ENCODE peak calls at places on chromosomes 11 and 22, in ten cellular contexts. B, K, V, N, T, R, H, C, Z and O are unnamed samples.

GRCh38 chr22:38170469-38170868 is 11.2 kb downstream of the PLA2G6 start:
- DNase-seq in K (no peak), C (no peak), B (no peak), R (no peak), V (no peak), T (no peak), Z (no peak), H (no peak), N (no peak), O (no peak)

GRCh38 chr11:18282626-18283025 is 16.6 kb downstream of the SAA1 start:
- DNase-seq in K (no peak), N (no peak), R (no peak), B (no peak), C (no peak), T (no peak), H (no peak), Z (no peak), V (no peak), O (no peak)

GRCh38 chr11:134071766-134072403 is 3.0 kb downstream of the JAM3 start:
- DNase-seq in T (no peak), N (no peak), H (no peak), Z (no peak), V (no peak), R (peak), K (peak), C (no peak), B (no peak), O (no peak)

GRCh38 chr11:68780829-68781228 is 29.5 kb upstream of the TESMIN start:
- DNase-seq in B (no peak), C (no peak), K (no peak), V (no peak), H (no peak), T (no peak), Z (no peak), R (no peak), N (no peak), O (no peak)

GRCh38 chr11:116732740-116733385 is 39.9 kb downstream of the BUD13 start:
- DNase-seq in B (peak), N (no peak), H (no peak), V (peak), C (peak), K (peak), T (peak), R (peak), Z (peak), O (peak)

GRCh38 chr11:113796663-113797259 is 17.2 kb downstream of the CLDN25 start:
- DNase-seq in K (peak), N (no peak), Z (no peak), R (peak), B (no peak), C (no peak), V (peak), H (no peak), T (peak), O (peak)

GRCh38 chr11:22555901-22556300 is 69.7 kb downstream of the FANCF start:
- DNase-seq in Z (no peak), N (no peak), K (peak), C (no peak), B (no peak), T (no peak), H (no peak), R (no peak), V (no peak), O (no peak)

GRCh38 chr11:7430496-7430895 is 54.8 kb upstream of the OLFML1 start:
- DNase-seq in N (no peak), V (no peak), T (no peak), R (no peak), K (no peak), C (no peak), Z (no peak), B (no peak), H (no peak), O (no peak)

GRCh38 chr11:68120212-68121066 is 749 bp downstream of the CHKA start:
- DNase-seq in N (no peak), T (peak), Z (no peak), H (no peak), V (no peak), K (peak), R (peak), B (no peak), C (no peak), O (peak)

GRCh38 chr11:128506384-128506783 is 81.0 kb downstream of the ETS1 start:
- DNase-seq in Z (no peak), V (no peak), B (no peak), K (no peak), T (no peak), R (no peak), N (no peak), H (no peak), C (no peak), O (no peak)

GRCh38 chr22:20039683-20040325 is 18.9 kb downstream of the TANGO2 start:
- DNase-seq in K (no peak), Z (no peak), R (no peak), C (no peak), N (no peak), T (no peak), B (no peak), H (no peak), V (no peak), O (no peak)

GRCh38 chr11:118791961-118792578 is 1.1 kb upstream of the DDX6 start:
- DNase-seq in H (no peak), C (no peak), B (no peak), V (peak), R (no peak), N (no peak), K (peak), T (peak), Z (no peak), O (no peak)

GRCh38 chr11:86706341-86707131 is 34.1 kb upstream of the ME3 start:
- DNase-seq in Z (no peak), R (no peak), K (no peak), V (no peak), H (no peak), C (no peak), B (no peak), T (no peak), N (no peak), O (no peak)

GRCh38 chr11:31956310-31956709 is 134.6 kb upstream of the RCN1 start:
- DNase-seq in R (no peak), T (no peak), C (no peak), H (no peak), B (no peak), N (no peak), Z (no peak), V (peak), K (peak), O (no peak)

GRCh38 chr11:74680703-74681531 is 50.3 kb downstream of the CHRDL2 start:
- DNase-seq in R (no peak), Z (no peak), C (no peak), H (no peak), B (no peak), V (no peak), T (no peak), N (no peak), K (no peak), O (no peak)

GRCh38 chr11:114815176-114815575 is 136.8 kb downstream of the NXPE2 start:
- DNase-seq in B (no peak), V (no peak), R (no peak), Z (no peak), T (no peak), N (no peak), H (no peak), K (no peak), C (no peak), O (no peak)

GRCh38 chr11:43709689-43710088 is 29.2 kb downstream of the HSD17B12 start:
- DNase-seq in R (no peak), T (no peak), K (no peak), N (no peak), Z (no peak), C (no peak), H (no peak), V (no peak), B (no peak), O (no peak)

GRCh38 chr11:69276165-69276564 is 17.8 kb upstream of the MYEOV start:
- DNase-seq in K (no peak), Z (no peak), V (no peak), C (no peak), T (no peak), R (no peak), B (no peak), N (no peak), H (no peak), O (no peak)

GRCh38 chr11:75532200-75532972 is 6.6 kb upstream of the GDPD5 start:
- DNase-seq in C (no peak), K (peak), Z (peak), V (peak), T (peak), N (no peak), H (no peak), B (peak), R (peak), O (peak)

GRCh38 chr11:64893194-64894069 is 15.0 kb upstream of the EHD1 start:
- DNase-seq in N (no peak), B (no peak), T (no peak), R (no peak), K (no peak), V (no peak), H (no peak), C (no peak), Z (no peak), O (no peak)

GRCh38 chr22:32413715-32414114 is 1.7 kb upstream of the RTCB start:
- DNase-seq in R (peak), N (no peak), H (no peak), Z (no peak), B (no peak), C (no peak), K (peak), T (peak), V (peak), O (peak)

GRCh38 chr11:87219266-87219665 is 181.5 kb downstream of the TMEM135 start:
- DNase-seq in Z (no peak), R (no peak), B (no peak), T (no peak), N (no peak), K (no peak), V (no peak), H (no peak), C (no peak), O (no peak)

GRCh38 chr22:32411829-32412592 is at the start of gene RTCB:
- DNase-seq in B (peak), Z (peak), H (peak), R (peak), K (peak), T (peak), N (peak), C (peak), V (peak), O (peak)

GRCh38 chr22:48647606-48648515 is 1179.8 kb downstream of the BRD1 start:
- DNase-seq in B (no peak), Z (no peak), R (no peak), C (no peak), K (no peak), T (no peak), N (no peak), H (no peak), V (no peak), O (no peak)

GRCh38 chr22:22810018-22810427 is 77.6 kb upstream of the IGLL5 start:
- DNase-seq in N (no peak), H (no peak), V (peak), C (no peak), R (no peak), T (peak), K (no peak), B (peak), Z (peak), O (peak)

GRCh38 chr11:2868604-2869526 is 16.7 kb downstream of the CDKN1C start:
- DNase-seq in R (no peak), H (no peak), T (no peak), B (no peak), K (no peak), V (no peak), C (peak), N (no peak), Z (no peak), O (no peak)

GRCh38 chr22:20127869-20128618 is 3.6 kb upstream of the ZDHHC8 start:
- DNase-seq in N (no peak), R (no peak), T (no peak), K (no peak), V (no peak), C (no peak), H (no peak), B (no peak), Z (no peak), O (no peak)

GRCh38 chr11:134554106-134554505 is 142.1 kb upstream of the B3GAT1 start:
- DNase-seq in K (no peak), N (no peak), T (no peak), Z (no peak), B (no peak), R (no peak), H (no peak), V (no peak), C (no peak), O (no peak)

GRCh38 chr22:35589071-35589735 is 27.9 kb downstream of the MB start:
- DNase-seq in K (peak), T (peak), B (no peak), H (no peak), R (no peak), N (peak), Z (no peak), V (peak), C (no peak), O (peak)